ENCODE peak calls at places on chromosomes 16 and 17, in seven cellular contexts. B is cardiac fibroblast; Z is CD8-positive, alpha-beta T cell; U is PC-9; M is lower leg skin; I is neural crest cell; F is adrenal gland. Y is an unnamed sample.
A peak's percentile ranks its signal among the peaks of the same experiment; 100 is the strongest.

GRCh38 chr17:948284-948852 is 31.2 kb downstream of the NXN start:
- DNase-seq in U (no peak), M (no peak), B (no peak), Z (no peak), I (no peak), F (no peak), Y (no peak)

GRCh38 chr17:9226794-9227135 is 205.5 kb downstream of the NTN1 start:
- DNase-seq in M (no peak), Z (no peak), I (no peak), F (no peak), U (no peak), B (no peak), Y (no peak)

GRCh38 chr17:59361916-59362810 is 30.7 kb downstream of the YPEL2 start:
- DNase-seq in B (peak; percentile 91), I (no peak), M (no peak), U (no peak), Z (peak; percentile 15), F (peak; percentile 54), Y (no peak)

GRCh38 chr16:68162413-68162812 is 73.5 kb downstream of the ESRP2 start:
- DNase-seq in F (no peak), U (no peak), I (no peak), M (no peak), Z (no peak), B (no peak), Y (no peak)

GRCh38 chr16:74322301-74322710 is 25.7 kb downstream of the PSMD7 start:
- DNase-seq in Z (no peak), M (no peak), I (no peak), F (no peak), U (no peak), B (no peak), Y (no peak)

GRCh38 chr16:56384074-56384721 is 41.1 kb downstream of the AMFR start:
- DNase-seq in M (no peak), F (no peak), I (no peak), Z (no peak), B (no peak), U (no peak), Y (no peak)

GRCh38 chr17:46831573-46832305 is 13.2 kb upstream of the WNT3 start:
- DNase-seq in U (no peak), F (no peak), M (no peak), Z (no peak), B (no peak), I (no peak), Y (no peak)

GRCh38 chr17:29723283-29724047 is 100.8 kb upstream of the CORO6 start:
- DNase-seq in Z (no peak), M (no peak), I (no peak), F (no peak), U (no peak), B (no peak), Y (no peak)

GRCh38 chr16:4096509-4096908 is 19.7 kb downstream of the ADCY9 start:
- DNase-seq in U (no peak), F (no peak), Z (no peak), I (no peak), M (no peak), B (no peak), Y (no peak)

GRCh38 chr17:78779848-78780247 is 2.2 kb downstream of the CYTH1 start:
- DNase-seq in I (no peak), Z (no peak), F (peak; percentile 29), M (no peak), U (no peak), B (no peak), Y (no peak)

GRCh38 chr17:80416260-80416939 is 1.4 kb downstream of the ENDOV start:
- DNase-seq in B (no peak), Z (no peak), I (no peak), U (no peak), M (no peak), F (no peak), Y (no peak)

GRCh38 chr17:12667299-12667958 is 1.7 kb downstream of the MYOCD start:
- DNase-seq in F (no peak), I (no peak), M (no peak), B (peak; percentile 76), Z (no peak), U (no peak), Y (peak; percentile 20)

GRCh38 chr16:59164461-59164860 is 430.3 kb upstream of the GOT2 start:
- DNase-seq in U (no peak), I (peak; percentile 5), B (no peak), Z (no peak), F (no peak), M (no peak), Y (peak; percentile 35)

GRCh38 chr17:68204736-68205135 is 43.1 kb upstream of the AMZ2 start:
- DNase-seq in Z (no peak), I (no peak), M (peak; percentile 86), B (no peak), U (no peak), F (no peak), Y (no peak)

GRCh38 chr16:2178321-2179106 is 17.9 kb downstream of the CASKIN1 start:
- DNase-seq in M (no peak), I (no peak), U (no peak), B (peak; percentile 30), F (no peak), Z (no peak), Y (no peak)

GRCh38 chr16:4330277-4330882 is 14.5 kb downstream of the GLIS2 start:
- DNase-seq in Z (peak; percentile 68), M (peak; percentile 94), U (peak; percentile 85), F (peak; percentile 84), I (peak; percentile 86), B (peak; percentile 74), Y (peak; percentile 76)

GRCh38 chr17:80991645-80992076 is at the start of gene CHMP6:
- DNase-seq in U (peak; percentile 71), I (peak; percentile 66), B (peak; percentile 71), M (peak; percentile 93), Z (peak; percentile 58), F (peak; percentile 68), Y (peak; percentile 63)

GRCh38 chr17:15957206-15957605 is 12.3 kb downstream of the ADORA2B start:
- DNase-seq in F (no peak), I (no peak), B (no peak), U (peak; percentile 66), Z (no peak), M (no peak), Y (no peak)

GRCh38 chr16:2237076-2237551 is 870 bp downstream of the DNASE1L2 start:
- DNase-seq in F (no peak), M (no peak), I (no peak), B (no peak), Z (no peak), U (no peak), Y (no peak)

GRCh38 chr17:80969674-80970043 is 22.0 kb upstream of the CHMP6 start:
- DNase-seq in I (no peak), M (no peak), B (no peak), U (no peak), Z (no peak), F (no peak), Y (no peak)

GRCh38 chr17:57662644-57663308 is 82.3 kb downstream of the CCDC182 start:
- DNase-seq in U (peak; percentile 79), M (peak; percentile 97), B (peak; percentile 99), I (peak; percentile 90), F (peak; percentile 100), Z (no peak), Y (peak; percentile 90)

GRCh38 chr16:28295213-28295612 is 2.9 kb downstream of the SBK1 start:
- DNase-seq in F (no peak), U (no peak), I (no peak), B (no peak), M (no peak), Z (no peak), Y (no peak)

GRCh38 chr17:40854175-40854814 is 12.7 kb downstream of the KRT12 start:
- DNase-seq in M (no peak), U (no peak), Z (no peak), F (no peak), I (no peak), B (peak; percentile 89), Y (no peak)

GRCh38 chr16:68365167-68365817 is 54.5 kb downstream of the PRMT7 start:
- DNase-seq in M (no peak), F (no peak), I (no peak), U (no peak), Z (no peak), B (no peak), Y (no peak)

GRCh38 chr17:63349478-63350000 is 96.6 kb downstream of the CYB561 start:
- DNase-seq in Z (no peak), U (no peak), F (no peak), M (no peak), B (peak; percentile 39), I (no peak), Y (no peak)

GRCh38 chr16:82665025-82665424 is 38.3 kb downstream of the CDH13 start:
- DNase-seq in B (no peak), U (no peak), I (no peak), Z (no peak), M (no peak), F (no peak), Y (no peak)
- TF ChIP-seq CTCF in B (no peak), U (no peak), I (no peak), Z (no peak), M (no peak), F (no peak), Y (no peak)

GRCh38 chr16:57609541-57610401 is 18.7 kb upstream of the ADGRG1 start:
- DNase-seq in M (peak; percentile 79), F (no peak), B (no peak), I (no peak), U (no peak), Z (no peak), Y (no peak)
- TF ChIP-seq CTCF in M (no peak), F (no peak), B (peak; percentile 3), I (no peak), U (no peak), Z (peak; percentile 39), Y (no peak)

DNA sequence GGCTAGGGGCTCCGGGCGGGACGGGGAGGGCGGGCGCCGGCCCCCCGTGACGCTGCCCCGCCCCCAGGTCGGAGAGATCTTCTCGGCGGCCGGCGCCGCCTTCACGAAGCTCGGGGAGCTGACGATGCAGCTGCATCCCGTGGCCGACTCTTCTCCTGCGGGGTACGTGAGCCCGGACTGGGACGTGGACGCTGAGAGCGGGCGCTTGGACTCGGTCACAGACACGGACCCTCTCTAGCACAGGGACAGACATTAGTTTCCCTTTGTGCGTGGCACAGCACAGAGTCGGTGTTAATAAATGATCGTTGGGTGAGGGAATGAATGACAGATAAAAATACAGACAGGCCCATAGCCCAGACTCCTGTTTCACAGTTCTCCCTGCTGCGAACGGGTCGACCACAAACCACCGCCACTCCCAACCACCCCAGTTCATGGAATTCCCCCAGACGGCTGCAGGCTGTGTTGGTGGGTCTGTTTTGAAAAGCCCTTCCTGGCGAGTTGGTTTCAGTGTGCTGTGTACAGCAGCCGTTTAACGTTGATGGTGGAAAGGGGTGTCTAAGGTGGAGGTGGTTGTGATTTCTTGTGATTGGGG is 2.7 kb downstream of the RNASEK start:
- DNase-seq in U (no peak), F (no peak), M (no peak), Z (peak; percentile 56), I (no peak), B (peak; percentile 71), Y (no peak)
- TF ChIP-seq CTCF in U (peak; percentile 1), F (no peak), M (no peak), Z (peak; percentile 28), I (peak; percentile 21), B (no peak), Y (peak; percentile 39)

GRCh38 chr17:38970804-38971203 is 3.6 kb upstream of the FBXO47 start:
- DNase-seq in F (no peak), U (no peak), Z (no peak), M (no peak), B (no peak), I (no peak), Y (no peak)

GRCh38 chr17:38969281-38969680 is 2.1 kb upstream of the FBXO47 start:
- DNase-seq in Z (no peak), U (no peak), F (peak; percentile 62), B (no peak), I (no peak), M (no peak), Y (no peak)

GRCh38 chr17:38970128-38970527 is 2.9 kb upstream of the FBXO47 start:
- DNase-seq in B (no peak), U (no peak), M (no peak), F (no peak), Z (no peak), I (no peak), Y (no peak)

GRCh38 chr17:38967290-38967738 is at the start of gene FBXO47:
- DNase-seq in B (peak; percentile 94), Z (peak; percentile 65), F (peak; percentile 83), I (peak; percentile 66), U (peak; percentile 89), M (peak; percentile 97), Y (peak; percentile 51)
- TF ChIP-seq CTCF in B (peak; percentile 10), Z (no peak), F (no peak), I (no peak), U (no peak), M (no peak), Y (no peak)